ENCODE peak calls at places on chromosomes 16 and 17, in six cellular contexts. K, C, I, N, M and Q are unnamed samples.

GRCh38 chr17:78953356-78954350 is 26.1 kb downstream of the LGALS3BP start:
- DNase-seq in M (no peak), N (no peak), K (no peak), I (no peak), C (no peak), Q (no peak)

GRCh38 chr17:78075545-78075944 is 53.0 kb downstream of the TMC6 start:
- DNase-seq in C (no peak), I (no peak), M (no peak), K (no peak), N (no peak), Q (no peak)

GRCh38 chr16:63289834-63290460 is 1253.7 kb upstream of the CDH8 start:
- DNase-seq in K (no peak), M (peak), C (no peak), I (no peak), N (peak), Q (no peak)

GRCh38 chr16:2954228-2954627 is 9.8 kb upstream of the KREMEN2 start:
- DNase-seq in M (no peak), K (no peak), I (no peak), C (no peak), N (no peak), Q (no peak)

GRCh38 chr16:62829084-62829483 is 792.8 kb upstream of the CDH8 start:
- DNase-seq in K (no peak), C (no peak), I (no peak), M (no peak), N (no peak), Q (no peak)

GRCh38 chr17:8965394-8966168 is at the start of gene PIK3R5:
- DNase-seq in M (no peak), K (no peak), I (no peak), N (peak), C (no peak), Q (no peak)

GRCh38 chr17:57875109-57876022 is 25.5 kb upstream of the MRPS23 start:
- DNase-seq in N (peak), C (peak), I (peak), K (peak), M (peak), Q (no peak)

GRCh38 chr16:68538880-68539701 is at the start of gene ZFP90:
- DNase-seq in C (peak), N (peak), M (peak), K (peak), I (peak), Q (no peak)

GRCh38 chr16:88883946-88884345 is 17.5 kb upstream of the PABPN1L start:
- DNase-seq in M (no peak), K (no peak), I (no peak), C (no peak), N (no peak), Q (no peak)

GRCh38 chr16:82067042-82067809 is 32.2 kb downstream of the HSD17B2 start:
- DNase-seq in C (no peak), K (no peak), I (no peak), M (no peak), N (no peak), Q (no peak)

GRCh38 chr17:83125515-83126274 is 46.3 kb downstream of the METRNL start:
- DNase-seq in M (no peak), N (no peak), K (no peak), I (no peak), C (peak), Q (no peak)

GRCh38 chr16:29806641-29807425 is 504 bp downstream of the MAZ start:
- DNase-seq in K (no peak), I (no peak), M (peak), C (peak), N (no peak), Q (no peak)

GRCh38 chr16:31458835-31459721 is at the start of gene ARMC5:
- DNase-seq in I (peak), N (peak), C (peak), M (peak), K (peak), Q (peak)

GRCh38 chr17:38815576-38816193 is 9.4 kb downstream of the CWC25 start:
- DNase-seq in K (no peak), M (peak), I (no peak), N (no peak), C (no peak), Q (no peak)

GRCh38 chr16:85822145-85822544 is 22.6 kb downstream of the COX4I1 start:
- DNase-seq in I (no peak), M (no peak), C (no peak), N (no peak), K (no peak), Q (no peak)

GRCh38 chr16:2149630-2150417 is 1.4 kb downstream of the RAB26 start:
- DNase-seq in N (no peak), C (no peak), K (no peak), I (no peak), M (peak), Q (no peak)

GRCh38 chr17:79749156-79749815 is 18.5 kb downstream of the ENPP7 start:
- DNase-seq in C (no peak), I (no peak), N (no peak), M (peak), K (no peak), Q (no peak)

GRCh38 chr17:44417553-44417952 is 28.1 kb upstream of the ITGA2B start:
- DNase-seq in K (no peak), M (peak), I (no peak), N (no peak), C (no peak), Q (peak)

GRCh38 chr17:8916470-8916869 is 49.0 kb upstream of the PIK3R6 start:
- DNase-seq in M (no peak), N (no peak), I (no peak), K (no peak), C (no peak), Q (no peak)

GRCh38 chr16:64809876-64810629 is 311.8 kb downstream of the CDH11 start:
- DNase-seq in C (no peak), M (no peak), K (no peak), N (no peak), I (no peak), Q (no peak)

GRCh38 chr16:19307587-19308241 is 22.2 kb downstream of the CLEC19A start:
- DNase-seq in K (no peak), I (no peak), N (peak), M (no peak), C (no peak), Q (no peak)

GRCh38 chr17:18280766-18281165 is 20.3 kb downstream of the MIEF2 start:
- DNase-seq in K (no peak), I (no peak), N (no peak), C (no peak), M (no peak), Q (no peak)

GRCh38 chr16:60681014-60681413 is 1355.2 kb downstream of the CDH8 start:
- DNase-seq in I (no peak), K (no peak), M (no peak), N (peak), C (no peak), Q (no peak)

GRCh38 chr17:74512624-74513084 is 18.6 kb downstream of the CD300LB start:
- DNase-seq in M (peak), I (no peak), N (no peak), C (no peak), K (no peak), Q (no peak)

GRCh38 chr16:16971042-16971441 is 499.7 kb downstream of the XYLT1 start:
- DNase-seq in N (no peak), K (no peak), I (no peak), C (no peak), M (no peak), Q (no peak)

GRCh38 chr17:81683208-81683583 is 401 bp downstream of the ARL16 start:
- DNase-seq in C (no peak), N (no peak), M (no peak), K (no peak), I (no peak), Q (no peak)

GRCh38 chr17:16486373-16487250 is 5.4 kb downstream of the LRRC75A start:
- DNase-seq in M (peak), C (no peak), N (no peak), I (no peak), K (peak), Q (peak)

GRCh38 chr17:7351665-7352558 is at the start of gene KCTD11:
- DNase-seq in M (peak), K (peak), I (peak), C (peak), N (peak), Q (peak)

GRCh38 chr17:79515646-79516604 is 94.9 kb downstream of the RBFOX3 start:
- DNase-seq in C (no peak), N (no peak), M (no peak), K (no peak), I (no peak), Q (no peak)

GRCh38 chr16:80200079-80200478 is 340.7 kb upstream of the DYNLRB2 start:
- DNase-seq in I (no peak), M (no peak), C (no peak), K (no peak), N (no peak), Q (peak)

GRCh38 chr17:41710472-41711090 is 1.6 kb upstream of the GAST start:
- DNase-seq in C (no peak), K (no peak), I (no peak), M (peak), N (no peak), Q (no peak)

GRCh38 chr17:50060951-50061712 is 5.2 kb downstream of the ITGA3 start:
- DNase-seq in C (peak), K (peak), M (peak), I (no peak), N (no peak), Q (no peak)

GRCh38 chr16:85573696-85574641 is 39.2 kb upstream of the GSE1 start:
- DNase-seq in I (no peak), C (peak), M (no peak), N (no peak), K (peak), Q (no peak)

GRCh38 chr16:67104845-67105244 is 4.9 kb upstream of the PHAF1 start:
- DNase-seq in M (no peak), C (no peak), I (no peak), K (no peak), N (no peak), Q (peak)

GRCh38 chr16:28136751-28137434 is 73.4 kb upstream of the GSG1L start:
- DNase-seq in I (no peak), C (no peak), M (no peak), N (no peak), K (no peak), Q (no peak)
- H3K27ac ChIP-seq in I (peak), C (no peak), M (no peak), N (no peak), K (no peak), Q (no peak)

DNA sequence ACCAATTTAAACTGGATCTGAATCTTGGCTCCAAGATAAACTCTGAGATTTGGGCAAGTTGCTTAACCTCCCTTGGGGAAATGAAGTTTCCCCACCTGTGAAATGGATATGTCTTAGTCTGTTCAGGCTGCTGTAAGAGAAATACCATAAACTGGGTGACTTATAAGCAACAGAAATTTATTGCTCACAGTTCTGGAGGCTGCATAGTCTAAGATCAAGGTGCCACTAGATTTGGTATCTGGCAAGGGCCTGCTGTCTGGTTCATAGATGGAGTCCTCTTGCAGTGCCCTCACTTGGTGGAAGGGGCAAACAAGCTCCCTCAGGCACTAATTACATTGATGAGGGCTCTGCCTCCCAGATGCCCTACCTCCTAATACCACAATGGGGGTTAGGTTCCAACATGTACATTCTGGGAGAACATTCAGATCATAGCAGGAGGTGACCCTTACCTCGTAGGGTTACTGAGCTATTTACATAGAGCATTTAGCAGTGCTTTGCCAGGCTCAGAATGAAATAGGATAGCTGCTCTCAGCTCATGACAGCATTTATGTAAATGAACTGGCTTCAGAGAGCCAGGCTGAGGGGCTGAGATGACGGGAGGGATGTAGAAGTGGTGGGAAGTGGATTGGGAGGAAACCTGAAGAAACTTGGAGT is 83.9 kb downstream of the SPECC1 start:
- DNase-seq in C (no peak), M (no peak), K (no peak), I (no peak), N (no peak), Q (no peak)
- H3K27ac ChIP-seq in C (peak), M (no peak), K (peak), I (no peak), N (no peak), Q (no peak)

DNA sequence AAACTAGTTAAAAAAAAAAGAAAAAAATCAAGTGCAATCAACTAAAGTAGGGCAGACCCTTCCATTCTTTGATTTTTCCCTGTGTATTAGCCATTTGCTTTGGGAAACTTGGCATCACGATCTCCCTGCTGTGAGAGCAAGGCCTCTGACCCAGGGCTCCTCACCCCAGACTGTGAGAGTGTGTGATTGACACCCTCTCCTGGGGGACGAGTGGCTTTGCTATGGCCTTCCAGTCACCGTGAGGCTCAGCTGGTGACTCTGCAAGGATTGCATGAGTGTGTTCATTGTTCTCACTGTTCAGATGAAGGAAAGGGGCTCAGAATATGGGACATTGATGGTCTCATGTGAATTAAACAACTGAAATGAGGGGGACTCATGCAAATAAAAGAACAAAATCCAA is 69.0 kb upstream of the BCAR1 start:
- DNase-seq in K (no peak), M (no peak), C (no peak), N (peak), I (no peak), Q (no peak)
- H3K27ac ChIP-seq in K (peak), M (peak), C (peak), N (peak), I (peak), Q (peak)

DNA sequence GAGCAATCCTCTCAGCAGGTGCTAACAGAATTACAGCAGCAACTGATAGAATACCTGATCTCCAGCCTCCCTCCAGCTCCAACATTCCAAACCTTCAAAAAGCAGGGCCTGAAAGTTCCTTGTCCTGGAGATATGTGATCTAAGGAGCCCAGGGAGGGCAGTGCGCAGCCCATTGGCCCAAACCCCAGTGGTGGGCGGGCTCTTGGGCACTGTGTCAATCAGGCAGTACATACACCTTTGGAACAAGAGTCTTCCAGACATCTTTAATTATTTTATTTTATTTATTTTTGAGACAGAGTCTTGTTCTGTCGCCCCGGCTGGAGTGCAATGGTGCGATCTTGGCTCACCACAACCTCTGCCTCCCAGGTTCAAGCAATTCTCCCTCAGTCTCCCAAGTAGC is 24.2 kb downstream of the SLC12A3 start:
- DNase-seq in I (no peak), N (no peak), K (no peak), M (no peak), C (no peak), Q (no peak)
- H3K27ac ChIP-seq in I (no peak), N (no peak), K (no peak), M (no peak), C (no peak), Q (no peak)

DNA sequence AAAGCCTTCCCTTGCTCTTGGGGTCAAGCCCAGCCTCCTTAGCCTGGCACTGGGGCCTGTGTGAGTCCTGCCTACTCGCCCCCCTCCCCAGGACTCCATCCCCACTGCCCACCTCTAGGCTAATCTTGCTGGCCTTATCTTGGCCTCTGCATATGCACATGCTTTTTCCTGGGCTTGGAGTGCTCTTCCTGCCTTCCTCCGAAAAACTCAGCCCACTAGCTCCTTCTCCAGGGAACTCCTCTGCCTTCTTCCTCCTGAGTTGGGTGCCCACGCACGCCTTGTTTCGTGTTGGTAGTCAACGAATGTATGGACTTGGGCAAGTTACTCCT is 16.5 kb downstream of the TBX2 start:
- DNase-seq in C (no peak), K (no peak), I (no peak), M (no peak), N (no peak), Q (no peak)
- H3K27ac ChIP-seq in C (peak), K (peak), I (no peak), M (no peak), N (no peak), Q (no peak)

GRCh38 chr17:13770702-13771101 is 169.0 kb upstream of the HS3ST3A1 start:
- DNase-seq in K (no peak), I (no peak), M (no peak), C (no peak), N (no peak), Q (no peak)

GRCh38 chr17:13775450-13775849 is 173.7 kb upstream of the HS3ST3A1 start:
- DNase-seq in N (no peak), I (no peak), C (no peak), K (no peak), M (no peak), Q (peak)

GRCh38 chr17:13777003-13777402 is 175.3 kb upstream of the HS3ST3A1 start:
- DNase-seq in I (no peak), K (no peak), N (no peak), C (no peak), M (no peak), Q (no peak)

DNA sequence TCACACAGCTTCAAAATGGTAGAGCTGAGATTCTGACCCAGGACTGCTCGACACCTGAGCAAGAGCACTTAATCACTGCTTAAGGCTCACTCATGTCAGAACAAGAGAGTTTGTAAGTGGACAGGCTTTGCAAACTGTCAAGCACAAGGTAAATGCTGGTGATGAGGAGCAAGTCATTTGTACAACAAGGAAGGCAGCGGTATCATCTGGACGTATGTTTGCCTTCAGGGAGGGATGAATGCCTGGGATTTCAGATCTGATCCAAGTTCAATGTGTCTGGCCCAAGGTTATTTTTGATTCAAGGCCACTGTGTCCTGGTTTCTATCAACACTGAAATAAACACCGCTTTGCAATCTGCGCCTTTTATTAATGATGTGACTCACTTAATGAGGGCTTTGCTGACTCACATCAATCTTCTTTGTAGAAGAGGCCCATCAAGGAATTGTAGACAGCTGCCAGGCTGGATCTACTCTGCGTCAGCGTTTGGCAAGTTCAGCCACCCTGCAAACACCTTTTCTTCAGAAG is 174.4 kb upstream of the HS3ST3A1 start:
- DNase-seq in M (peak), N (no peak), K (no peak), C (no peak), I (no peak), Q (peak)
- H3K27ac ChIP-seq in M (no peak), N (no peak), K (no peak), C (no peak), I (no peak), Q (peak)

GRCh38 chr17:5536831-5537230 is 47.5 kb downstream of the NLRP1 start:
- DNase-seq in K (no peak), N (no peak), I (no peak), C (no peak), M (no peak), Q (no peak)

GRCh38 chr17:5535436-5535835 is 48.9 kb downstream of the NLRP1 start:
- DNase-seq in C (no peak), K (no peak), N (no peak), M (no peak), I (no peak), Q (no peak)

GRCh38 chr17:5540321-5540720 is 44.0 kb downstream of the NLRP1 start:
- DNase-seq in K (no peak), N (no peak), C (no peak), M (no peak), I (no peak), Q (no peak)

GRCh38 chr17:5539286-5539685 is 45.0 kb downstream of the NLRP1 start:
- DNase-seq in I (no peak), K (no peak), C (peak), N (no peak), M (no peak), Q (no peak)

DNA sequence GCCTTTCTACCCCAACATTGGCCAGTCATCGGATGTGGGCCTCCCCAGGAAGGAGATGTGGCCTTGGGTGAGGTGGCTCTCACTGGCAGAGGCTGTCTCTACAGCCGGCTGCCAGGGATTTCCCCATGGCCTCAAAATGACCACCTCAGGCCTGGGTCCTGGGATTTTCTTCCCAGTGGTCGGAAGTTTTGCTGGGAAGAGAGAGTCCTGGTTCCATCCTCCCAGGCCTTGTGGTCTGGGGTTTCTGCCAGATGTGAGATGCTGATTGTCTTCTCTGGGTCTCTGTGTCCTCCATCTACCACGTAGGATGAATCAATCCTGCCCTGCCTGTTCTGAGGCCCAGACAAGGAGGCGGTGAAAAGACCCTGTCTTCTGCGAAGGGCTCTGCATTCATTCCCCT is 47.1 kb downstream of the NLRP1 start:
- DNase-seq in I (no peak), C (no peak), K (no peak), M (no peak), N (no peak), Q (no peak)
- H3K27ac ChIP-seq in I (no peak), C (no peak), K (no peak), M (no peak), N (no peak), Q (no peak)